ENCODE peak calls at places on chromosomes 11 and 22, in seven cellular contexts. One of them, this sample, is unnamed.

GRCh38 chr11:62665630-62666258 is 632 bp downstream of the CSKMT start:
- DNase-seq in HepG2: no peak
- DNase-seq in kidney: peak; percentile 87
- DNase-seq in A549: peak; percentile 45
- DNase-seq in breast epithelium: no peak
- DNase-seq in heart left ventricle: no peak
- DNase-seq in iPS DF 6.9: no peak
- DNase-seq in this sample: no peak

GRCh38 chr11:20026629-20027545 is 133.4 kb downstream of the DBX1 start:
- DNase-seq in HepG2: no peak
- DNase-seq in kidney: peak; percentile 87
- DNase-seq in A549: no peak
- DNase-seq in breast epithelium: no peak
- DNase-seq in heart left ventricle: no peak
- DNase-seq in iPS DF 6.9: peak; percentile 97
- DNase-seq in this sample: no peak

GRCh38 chr11:107218123-107219084 is 200.1 kb upstream of the GUCY1A2 start:
- DNase-seq in HepG2: no peak
- DNase-seq in kidney: no peak
- DNase-seq in A549: no peak
- DNase-seq in breast epithelium: no peak
- DNase-seq in heart left ventricle: no peak
- DNase-seq in iPS DF 6.9: no peak
- DNase-seq in this sample: no peak

GRCh38 chr11:126426820-126427749 is 71.6 kb downstream of the ST3GAL4 start:
- DNase-seq in HepG2: no peak
- DNase-seq in kidney: no peak
- DNase-seq in A549: no peak
- DNase-seq in breast epithelium: no peak
- DNase-seq in heart left ventricle: no peak
- DNase-seq in iPS DF 6.9: no peak
- DNase-seq in this sample: no peak

GRCh38 chr11:113567097-113567496 is 91.9 kb upstream of the DRD2 start:
- DNase-seq in HepG2: no peak
- DNase-seq in kidney: no peak
- DNase-seq in A549: no peak
- DNase-seq in breast epithelium: no peak
- DNase-seq in heart left ventricle: no peak
- DNase-seq in iPS DF 6.9: no peak
- DNase-seq in this sample: no peak

GRCh38 chr11:71153005-71153395 is 99.4 kb downstream of the SHANK2 start:
- DNase-seq in HepG2: peak; percentile 46
- DNase-seq in kidney: peak; percentile 74
- DNase-seq in A549: peak; percentile 38
- DNase-seq in breast epithelium: no peak
- DNase-seq in heart left ventricle: no peak
- DNase-seq in iPS DF 6.9: no peak
- DNase-seq in this sample: no peak

GRCh38 chr22:33841281-33842005 is 78.8 kb downstream of the LARGE1 start:
- DNase-seq in HepG2: peak; percentile 20
- DNase-seq in kidney: no peak
- DNase-seq in A549: no peak
- DNase-seq in breast epithelium: no peak
- DNase-seq in heart left ventricle: no peak
- DNase-seq in iPS DF 6.9: no peak
- DNase-seq in this sample: no peak

GRCh38 chr22:19986011-19986409 is 30.6 kb downstream of the ARVCF start:
- DNase-seq in HepG2: no peak
- DNase-seq in kidney: peak; percentile 55
- DNase-seq in A549: no peak
- DNase-seq in breast epithelium: no peak
- DNase-seq in heart left ventricle: no peak
- DNase-seq in iPS DF 6.9: no peak
- DNase-seq in this sample: no peak

GRCh38 chr22:46984751-46985506 is 222.5 kb downstream of the TBC1D22A start:
- DNase-seq in HepG2: no peak
- DNase-seq in kidney: peak; percentile 66
- DNase-seq in A549: no peak
- DNase-seq in breast epithelium: no peak
- DNase-seq in heart left ventricle: no peak
- DNase-seq in iPS DF 6.9: no peak
- DNase-seq in this sample: no peak

GRCh38 chr11:1371836-1372465 is 17.8 kb upstream of the BRSK2 start:
- DNase-seq in HepG2: no peak
- DNase-seq in kidney: peak; percentile 59
- DNase-seq in A549: no peak
- DNase-seq in breast epithelium: no peak
- DNase-seq in heart left ventricle: no peak
- DNase-seq in iPS DF 6.9: no peak
- DNase-seq in this sample: no peak

GRCh38 chr11:975824-976223 is 50.2 kb downstream of the AP2A2 start:
- DNase-seq in HepG2: peak; percentile 44
- DNase-seq in kidney: peak; percentile 57
- DNase-seq in A549: peak; percentile 78
- DNase-seq in breast epithelium: no peak
- DNase-seq in heart left ventricle: no peak
- DNase-seq in iPS DF 6.9: no peak
- DNase-seq in this sample: peak; percentile 50

GRCh38 chr11:119910056-119910455 is 181.1 kb upstream of the NECTIN1 start:
- DNase-seq in HepG2: no peak
- DNase-seq in kidney: no peak
- DNase-seq in A549: no peak
- DNase-seq in breast epithelium: no peak
- DNase-seq in heart left ventricle: no peak
- DNase-seq in iPS DF 6.9: no peak
- DNase-seq in this sample: no peak

GRCh38 chr11:5684627-5685362 is at the start of gene TRIM5:
- DNase-seq in HepG2: peak; percentile 92
- DNase-seq in kidney: peak; percentile 92
- DNase-seq in A549: peak; percentile 94
- DNase-seq in breast epithelium: peak; percentile 76
- DNase-seq in heart left ventricle: peak; percentile 88
- DNase-seq in iPS DF 6.9: peak; percentile 63
- DNase-seq in this sample: peak; percentile 67

GRCh38 chr11:101870510-101870909 is 44.3 kb upstream of the CEP126 start:
- DNase-seq in HepG2: no peak
- DNase-seq in kidney: no peak
- DNase-seq in A549: peak; percentile 74
- DNase-seq in breast epithelium: no peak
- DNase-seq in heart left ventricle: no peak
- DNase-seq in iPS DF 6.9: no peak
- DNase-seq in this sample: no peak

GRCh38 chr11:45725776-45726606 is 60.6 kb upstream of the CHST1 start:
- DNase-seq in HepG2: no peak
- DNase-seq in kidney: no peak
- DNase-seq in A549: no peak
- DNase-seq in breast epithelium: no peak
- DNase-seq in heart left ventricle: no peak
- DNase-seq in iPS DF 6.9: no peak
- DNase-seq in this sample: no peak

DNA sequence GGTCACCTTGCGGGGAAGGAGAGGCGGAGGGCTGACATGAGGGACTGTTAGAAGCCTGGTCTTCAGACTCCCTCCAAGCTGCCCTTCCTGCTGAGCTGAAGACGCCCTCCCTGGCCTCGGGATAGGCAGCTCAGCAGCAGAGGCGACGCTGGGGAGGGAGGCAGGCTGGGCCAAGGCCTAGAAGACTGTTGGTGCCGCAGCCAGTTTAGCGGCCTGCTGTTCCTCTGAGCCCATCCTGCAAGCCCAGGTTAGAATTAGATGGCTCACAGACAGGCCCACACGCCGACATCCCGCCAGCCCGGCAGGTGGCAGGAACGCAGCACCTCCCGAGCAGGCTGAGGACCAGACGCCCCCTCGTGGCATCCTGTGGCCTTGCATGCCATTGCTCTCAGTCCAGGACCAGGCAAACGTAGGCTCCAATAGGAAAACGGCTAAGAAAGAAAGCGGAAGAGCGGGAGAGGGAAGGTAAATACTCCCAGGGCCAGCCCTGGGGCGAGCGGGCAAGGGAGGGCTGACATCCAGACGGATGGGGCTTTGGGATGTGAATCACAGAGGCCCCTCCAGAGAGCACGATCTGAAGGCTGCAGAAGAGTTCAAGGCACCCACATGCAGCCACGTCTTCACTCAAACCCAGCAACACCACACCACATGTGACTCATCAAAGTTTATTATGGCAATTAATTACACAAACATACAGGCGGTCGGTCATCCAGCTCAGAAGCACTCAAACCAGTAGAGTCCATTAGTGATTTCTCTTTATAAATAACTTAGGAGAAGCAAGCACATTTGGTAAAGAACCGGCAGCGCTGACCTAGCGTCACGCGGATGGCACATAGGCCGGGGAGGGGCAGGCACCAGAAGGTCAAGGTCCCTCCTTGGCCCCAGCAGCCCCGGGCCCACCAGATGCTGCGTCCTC is 27.6 kb downstream of the CD5 start:
- DNase-seq in HepG2: peak; percentile 82
- DNase-seq in kidney: peak; percentile 94
- DNase-seq in A549: peak; percentile 91
- DNase-seq in breast epithelium: peak; percentile 92
- DNase-seq in heart left ventricle: peak; percentile 85
- DNase-seq in iPS DF 6.9: peak; percentile 90
- DNase-seq in this sample: peak; percentile 83
- H3K4me3 ChIP-seq in HepG2: no peak overlapping the region
- H3K4me3 ChIP-seq in kidney: peak overlapping the region; percentile 50
- H3K4me3 ChIP-seq in A549: no peak overlapping the region
- H3K4me3 ChIP-seq in breast epithelium: peak overlapping the region; percentile 42
- H3K4me3 ChIP-seq in heart left ventricle: no peak overlapping the region
- H3K4me3 ChIP-seq in iPS DF 6.9: no peak overlapping the region
- H3K4me3 ChIP-seq in this sample: peak overlapping the region; percentile 27

GRCh38 chr11:77156396-77157195 is 28.6 kb downstream of the MYO7A start:
- DNase-seq in HepG2: no peak
- DNase-seq in kidney: peak; percentile 47
- DNase-seq in A549: no peak
- DNase-seq in breast epithelium: no peak
- DNase-seq in heart left ventricle: no peak
- DNase-seq in iPS DF 6.9: no peak
- DNase-seq in this sample: no peak
- H3K4me3 ChIP-seq in HepG2: no peak overlapping the region
- H3K4me3 ChIP-seq in kidney: no peak overlapping the region
- H3K4me3 ChIP-seq in A549: no peak overlapping the region
- H3K4me3 ChIP-seq in breast epithelium: no peak overlapping the region
- H3K4me3 ChIP-seq in heart left ventricle: no peak overlapping the region
- H3K4me3 ChIP-seq in iPS DF 6.9: no peak overlapping the region
- H3K4me3 ChIP-seq in this sample: no peak overlapping the region

GRCh38 chr11:59114344-59114743 is 7.3 kb downstream of the FAM111B start:
- DNase-seq in HepG2: no peak
- DNase-seq in kidney: no peak
- DNase-seq in A549: no peak
- DNase-seq in breast epithelium: no peak
- DNase-seq in heart left ventricle: no peak
- DNase-seq in iPS DF 6.9: no peak
- DNase-seq in this sample: no peak

GRCh38 chr11:59112494-59112893 is 5.5 kb downstream of the FAM111B start:
- DNase-seq in HepG2: no peak
- DNase-seq in kidney: no peak
- DNase-seq in A549: no peak
- DNase-seq in breast epithelium: no peak
- DNase-seq in heart left ventricle: no peak
- DNase-seq in iPS DF 6.9: no peak
- DNase-seq in this sample: no peak

GRCh38 chr11:59115556-59115955 is 8.5 kb downstream of the FAM111B start:
- DNase-seq in HepG2: no peak
- DNase-seq in kidney: no peak
- DNase-seq in A549: no peak
- DNase-seq in breast epithelium: no peak
- DNase-seq in heart left ventricle: no peak
- DNase-seq in iPS DF 6.9: no peak
- DNase-seq in this sample: no peak

GRCh38 chr11:59119826-59120225 is 12.8 kb downstream of the FAM111B start:
- DNase-seq in HepG2: no peak
- DNase-seq in kidney: no peak
- DNase-seq in A549: no peak
- DNase-seq in breast epithelium: no peak
- DNase-seq in heart left ventricle: no peak
- DNase-seq in iPS DF 6.9: no peak
- DNase-seq in this sample: no peak

DNA sequence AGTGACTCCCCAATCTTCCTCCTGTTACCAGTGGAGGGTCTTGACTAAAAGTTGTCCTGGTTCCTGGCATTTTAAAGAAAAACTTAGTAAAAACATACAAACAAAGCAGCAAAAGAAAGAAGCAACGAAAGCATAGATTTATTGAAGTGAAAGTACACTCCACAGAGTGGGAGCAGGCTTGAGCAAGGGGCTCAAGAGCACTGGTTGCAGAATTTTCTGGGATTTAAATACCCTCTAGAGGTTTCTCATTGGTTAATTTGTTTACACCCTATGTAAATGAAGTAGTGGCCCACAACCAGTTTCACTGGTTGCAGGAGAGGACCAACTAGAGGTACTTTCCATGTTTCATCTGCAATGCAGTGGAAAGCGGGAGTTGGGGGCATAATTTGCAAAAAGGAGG is 10.7 kb downstream of the FAM111B start:
- DNase-seq in HepG2: no peak
- DNase-seq in kidney: no peak
- DNase-seq in A549: no peak
- DNase-seq in breast epithelium: no peak
- DNase-seq in heart left ventricle: no peak
- DNase-seq in iPS DF 6.9: no peak
- DNase-seq in this sample: no peak
- H3K4me3 ChIP-seq in HepG2: no peak overlapping the region
- H3K4me3 ChIP-seq in kidney: no peak overlapping the region
- H3K4me3 ChIP-seq in A549: no peak overlapping the region
- H3K4me3 ChIP-seq in breast epithelium: no peak overlapping the region
- H3K4me3 ChIP-seq in heart left ventricle: no peak overlapping the region
- H3K4me3 ChIP-seq in iPS DF 6.9: no peak overlapping the region
- H3K4me3 ChIP-seq in this sample: no peak overlapping the region

GRCh38 chr11:7941141-7941540 is 367 bp downstream of the OR10A3 start:
- DNase-seq in HepG2: no peak
- DNase-seq in kidney: no peak
- DNase-seq in A549: no peak
- DNase-seq in breast epithelium: no peak
- DNase-seq in heart left ventricle: no peak
- DNase-seq in iPS DF 6.9: no peak
- DNase-seq in this sample: no peak

GRCh38 chr11:7941608-7942007 is at the start of gene OR10A3:
- DNase-seq in HepG2: no peak
- DNase-seq in kidney: no peak
- DNase-seq in A549: no peak
- DNase-seq in breast epithelium: no peak
- DNase-seq in heart left ventricle: no peak
- DNase-seq in iPS DF 6.9: no peak
- DNase-seq in this sample: no peak

GRCh38 chr11:7931168-7931567 is at the start of gene OR10A6:
- DNase-seq in HepG2: no peak
- DNase-seq in kidney: no peak
- DNase-seq in A549: no peak
- DNase-seq in breast epithelium: no peak
- DNase-seq in heart left ventricle: no peak
- DNase-seq in iPS DF 6.9: no peak
- DNase-seq in this sample: no peak

DNA sequence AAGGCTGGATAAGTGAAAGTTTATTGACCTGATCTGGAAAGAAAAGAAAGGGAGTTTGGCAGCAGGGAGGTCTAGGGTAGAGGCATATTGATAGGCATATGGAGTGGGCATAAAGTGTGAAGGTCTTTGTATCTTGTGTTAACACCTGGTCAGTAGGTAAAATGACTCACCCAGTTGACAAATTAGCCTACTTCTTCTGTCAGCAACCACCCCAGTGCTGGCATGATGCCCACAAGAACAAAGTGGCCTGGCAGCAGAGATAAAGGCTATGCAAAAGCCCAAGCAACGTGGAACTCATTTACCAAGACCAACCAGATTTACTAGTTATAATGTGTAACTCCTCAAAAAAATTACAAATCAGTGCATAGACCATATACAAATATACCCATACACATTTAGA is 4.9 kb downstream of the OR10A3 start:
- DNase-seq in HepG2: no peak
- DNase-seq in kidney: no peak
- DNase-seq in A549: no peak
- DNase-seq in breast epithelium: no peak
- DNase-seq in heart left ventricle: no peak
- DNase-seq in iPS DF 6.9: no peak
- DNase-seq in this sample: no peak
- H3K4me3 ChIP-seq in HepG2: no peak overlapping the region
- H3K4me3 ChIP-seq in kidney: no peak overlapping the region
- H3K4me3 ChIP-seq in A549: no peak overlapping the region
- H3K4me3 ChIP-seq in breast epithelium: no peak overlapping the region
- H3K4me3 ChIP-seq in heart left ventricle: no peak overlapping the region
- H3K4me3 ChIP-seq in iPS DF 6.9: no peak overlapping the region
- H3K4me3 ChIP-seq in this sample: no peak overlapping the region